ENCODE peak calls at places on chromosomes 12 and 14, in nine cellular contexts. X, J, V, U, S, W, F, M and H are unnamed samples. For H3K4me1, the result is how much of the 10 kb centered on the place peaks cover.

GRCh38 chr14:67232631-67233030 is 8.6 kb upstream of the PALS1 start:
- DNase-seq in S (no peak), V (no peak), J (no peak), W (no peak), M (no peak), U (no peak), F (no peak), X (no peak), H (no peak)

GRCh38 chr12:69066420-69067373 is 133.7 kb upstream of the CPM start:
- DNase-seq in W (no peak), M (peak), S (no peak), V (no peak), J (no peak), F (no peak), X (no peak), U (no peak), H (no peak)

GRCh38 chr12:43586646-43587245 is 34.7 kb upstream of the ADAMTS20 start:
- DNase-seq in V (no peak), S (no peak), W (no peak), J (no peak), X (no peak), M (no peak), U (no peak), F (no peak), H (no peak)

GRCh38 chr12:30882706-30883105 is 43.8 kb upstream of the TSPAN11 start:
- DNase-seq in S (peak), J (no peak), X (peak), M (peak), V (no peak), F (no peak), W (no peak), U (no peak), H (no peak)

GRCh38 chr12:108833355-108833733 is 24.0 kb downstream of the SSH1 start:
- DNase-seq in U (no peak), F (peak), S (peak), V (no peak), X (peak), M (no peak), J (no peak), W (peak), H (no peak)

GRCh38 chr14:23242076-23242475 is 4.3 kb downstream of the RNF212B start:
- DNase-seq in X (no peak), J (no peak), U (no peak), F (no peak), M (no peak), S (no peak), W (no peak), V (no peak), H (no peak)

GRCh38 chr14:78967111-78967809 is 797.1 kb downstream of the NRXN3 start:
- DNase-seq in X (no peak), S (no peak), J (no peak), M (no peak), V (no peak), F (peak), U (no peak), W (no peak), H (no peak)

GRCh38 chr12:120012067-120012621 is 23.1 kb downstream of the BICDL1 start:
- DNase-seq in F (peak), V (no peak), M (peak), J (no peak), X (peak), S (no peak), U (no peak), W (no peak), H (no peak)

GRCh38 chr12:111720457-111720856 is 34.6 kb downstream of the ACAD10 start:
- DNase-seq in F (no peak), V (no peak), U (no peak), X (no peak), S (no peak), M (no peak), J (no peak), W (no peak), H (no peak)

GRCh38 chr14:57189070-57189469 is 79.6 kb downstream of the EXOC5 start:
- DNase-seq in S (peak), U (no peak), W (no peak), M (no peak), V (no peak), J (no peak), X (peak), F (no peak), H (no peak)

GRCh38 chr14:104443391-104444158 is 136.0 kb upstream of the C14orf180 start:
- DNase-seq in W (no peak), M (no peak), V (no peak), X (peak), U (peak), J (no peak), S (no peak), F (no peak), H (no peak)

GRCh38 chr14:75088566-75089373 is 19.3 kb downstream of the ZC2HC1C start:
- DNase-seq in U (peak), J (peak), V (peak), X (peak), S (peak), F (peak), W (no peak), M (peak), H (no peak)

GRCh38 chr14:61147898-61148549 is 133.1 kb downstream of the TMEM30B start:
- DNase-seq in X (no peak), J (no peak), M (no peak), U (no peak), S (no peak), V (no peak), F (peak), W (no peak), H (no peak)

GRCh38 chr12:111276189-111276588 is 92.7 kb downstream of the PHETA1 start:
- DNase-seq in M (no peak), F (no peak), X (no peak), S (no peak), V (no peak), W (no peak), J (no peak), U (no peak), H (no peak)

GRCh38 chr12:88993655-88994054 is 358.6 kb downstream of the DUSP6 start:
- DNase-seq in U (no peak), M (peak), J (no peak), W (no peak), S (peak), X (peak), F (peak), V (no peak), H (no peak)

GRCh38 chr12:6266431-6267006 is 44.0 kb upstream of the PLEKHG6 start:
- DNase-seq in M (no peak), S (no peak), W (no peak), J (peak), U (no peak), F (no peak), X (no peak), V (no peak), H (no peak)

GRCh38 chr12:110185626-110186025 is 61.5 kb downstream of the IFT81 start:
- DNase-seq in W (no peak), J (no peak), M (no peak), U (no peak), V (no peak), X (no peak), F (no peak), S (no peak), H (no peak)

DNA sequence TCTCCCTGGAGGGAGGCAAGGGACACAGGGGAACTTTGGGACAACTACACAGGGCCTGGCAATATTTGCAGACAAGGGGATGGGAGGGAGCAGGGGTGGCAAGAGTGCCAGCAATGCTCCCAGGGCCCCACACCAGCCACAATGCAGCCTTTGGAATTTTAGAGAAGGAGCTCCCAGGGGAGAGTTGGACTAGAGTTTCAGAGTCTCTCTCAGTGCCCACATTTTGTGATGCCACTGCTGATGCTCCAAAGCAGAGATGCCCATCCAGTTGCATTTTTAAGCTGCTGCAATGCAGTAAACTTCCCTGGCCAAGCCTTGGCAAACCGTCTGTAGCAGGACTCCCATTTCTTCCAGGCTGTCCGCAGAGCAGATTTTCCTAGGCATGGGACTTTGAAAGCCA is 98.9 kb downstream of the ZFP36L1 start:
- DNase-seq in M (no peak), V (no peak), F (no peak), W (no peak), X (no peak), J (no peak), S (no peak), U (no peak), H (no peak)
- H3K4me1 ChIP-seq in M (under half), V (under half), F (under half), W (under half), X (under half), J (under half), S (under half), U (under half), H (under half)

GRCh38 chr12:25994252-25994651 is 35.8 kb downstream of the RASSF8 start:
- DNase-seq in X (no peak), W (no peak), U (no peak), F (peak), J (no peak), V (no peak), S (no peak), M (no peak), H (no peak)

GRCh38 chr12:25988505-25988904 is 30.0 kb downstream of the RASSF8 start:
- DNase-seq in M (no peak), X (peak), W (no peak), V (no peak), J (no peak), U (no peak), S (no peak), F (no peak), H (no peak)

GRCh38 chr12:25990495-25990894 is 32.0 kb downstream of the RASSF8 start:
- DNase-seq in J (no peak), S (no peak), U (no peak), F (no peak), X (no peak), W (no peak), V (no peak), M (no peak), H (no peak)

GRCh38 chr12:25994901-25995625 is 36.6 kb downstream of the RASSF8 start:
- DNase-seq in W (no peak), J (no peak), X (peak), M (no peak), S (no peak), F (no peak), V (no peak), U (no peak), H (no peak)

DNA sequence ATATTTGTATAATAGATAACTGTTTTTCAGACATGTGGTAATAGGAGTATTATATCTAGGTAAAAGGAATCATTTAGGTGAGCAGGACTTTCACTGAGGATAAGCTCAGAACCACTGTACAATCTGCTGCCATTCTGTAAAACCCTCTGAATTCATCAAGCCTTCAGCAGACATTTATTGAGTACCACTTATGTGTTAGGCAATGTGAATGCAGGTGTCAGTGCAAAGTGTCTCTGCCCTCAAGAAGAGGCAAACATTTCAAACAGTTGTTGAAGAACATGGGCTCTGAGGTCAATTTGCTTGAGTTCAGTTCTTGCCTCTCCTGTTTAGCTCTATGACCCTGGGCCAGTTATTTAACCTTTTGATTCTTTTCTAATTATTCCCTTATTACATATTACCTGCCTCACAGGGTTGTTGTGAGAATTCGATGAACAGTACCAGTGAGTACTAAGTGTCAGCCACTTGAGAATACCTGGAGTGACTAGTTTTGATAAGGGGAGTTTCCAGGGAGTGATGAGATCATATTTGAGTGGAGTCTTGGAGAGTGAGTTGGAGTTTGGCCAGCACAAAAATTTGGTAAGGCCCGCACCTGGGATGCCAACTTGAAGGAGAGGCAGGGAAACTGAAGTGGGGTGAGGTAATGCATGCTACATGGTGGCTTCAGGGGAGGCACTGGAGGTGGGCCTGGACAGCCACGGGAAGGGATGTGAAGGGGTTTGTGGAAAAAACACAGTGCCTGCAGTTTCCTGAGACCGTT is 33.7 kb downstream of the RASSF8 start:
- DNase-seq in S (no peak), M (no peak), W (no peak), X (no peak), V (no peak), F (peak), J (no peak), U (no peak), H (no peak)
- H3K4me1 ChIP-seq in S (under half), M (under half), W (under half), X (under half), V (half or more), F (under half), J (under half), U (under half), H (under half)

DNA sequence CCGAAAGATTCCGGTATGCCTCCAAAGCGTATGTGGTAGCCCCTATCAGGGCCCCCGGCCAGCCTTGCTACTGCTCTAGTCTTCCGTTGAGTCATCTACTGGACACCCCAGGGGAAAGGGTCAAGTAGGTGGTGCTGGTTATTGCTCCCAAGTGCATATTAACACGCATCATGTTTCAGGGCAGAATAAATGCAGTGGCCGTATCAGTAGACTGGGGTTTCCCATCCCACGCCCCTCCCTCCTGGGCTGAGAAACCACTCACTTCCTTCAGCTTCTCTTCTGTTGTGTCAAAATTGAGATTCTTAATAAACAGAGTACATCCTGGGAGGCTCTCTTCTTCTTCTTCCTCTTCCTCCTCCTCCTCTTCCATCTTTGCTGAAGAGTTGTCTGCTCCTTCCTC is 39.3 kb downstream of the RBM19 start:
- DNase-seq in S (no peak), X (no peak), U (no peak), V (no peak), F (no peak), J (no peak), M (no peak), W (no peak), H (no peak)
- H3K4me1 ChIP-seq in S (under half), X (under half), U (under half), V (under half), F (under half), J (under half), M (under half), W (under half), H (under half)

DNA sequence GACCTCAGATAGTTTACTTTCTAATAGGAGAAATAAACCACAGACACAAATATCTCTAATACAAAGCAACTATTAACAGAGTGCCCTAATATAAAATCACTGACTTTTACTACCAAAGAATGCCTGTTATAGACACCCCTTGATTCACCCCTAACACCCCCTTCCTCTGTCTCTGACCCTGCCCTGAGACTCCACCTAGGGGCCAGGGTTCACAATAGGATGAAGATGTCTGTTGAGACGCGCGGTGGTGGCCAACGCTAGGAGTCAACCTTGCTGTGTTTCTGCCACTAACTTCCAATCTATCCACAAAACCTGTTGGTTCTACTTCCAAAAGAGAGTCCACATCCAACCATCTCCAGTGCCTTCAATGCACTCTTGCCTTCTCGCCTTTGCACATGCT is 10.9 kb upstream of the TC2N start:
- DNase-seq in W (no peak), V (no peak), F (no peak), S (no peak), X (no peak), M (no peak), J (no peak), U (no peak), H (no peak)
- H3K4me1 ChIP-seq in W (under half), V (half or more), F (under half), S (under half), X (under half), M (under half), J (under half), U (half or more), H (under half)

GRCh38 chr12:94815958-94816357 is 165.6 kb upstream of the TMCC3 start:
- DNase-seq in J (no peak), M (peak), X (peak), U (no peak), F (no peak), W (no peak), S (no peak), V (no peak), H (no peak)

GRCh38 chr12:94812345-94812744 is 162.0 kb upstream of the TMCC3 start:
- DNase-seq in X (no peak), W (no peak), V (no peak), M (no peak), U (no peak), J (no peak), F (peak), S (no peak), H (no peak)

GRCh38 chr12:94817695-94818075 is 167.3 kb upstream of the TMCC3 start:
- DNase-seq in W (no peak), X (no peak), J (no peak), F (no peak), S (no peak), M (no peak), U (no peak), V (no peak), H (no peak)

GRCh38 chr12:94813314-94813713 is 163.0 kb upstream of the TMCC3 start:
- DNase-seq in F (no peak), W (no peak), M (peak), S (no peak), J (no peak), U (no peak), X (no peak), V (no peak), H (no peak)

GRCh38 chr12:94815450-94815849 is 165.1 kb upstream of the TMCC3 start:
- DNase-seq in W (no peak), J (no peak), V (no peak), M (no peak), X (no peak), F (no peak), U (no peak), S (no peak), H (no peak)
- H3K4me1 ChIP-seq in W (under half), J (under half), V (under half), M (half or more), X (under half), F (under half), U (under half), S (under half), H (under half)

GRCh38 chr14:68807148-68807600 is 14.3 kb upstream of the ZFP36L1 start:
- DNase-seq in S (no peak), F (peak), V (peak), W (peak), J (peak), M (peak), U (no peak), X (no peak), H (no peak)

GRCh38 chr14:68809524-68809923 is 16.7 kb upstream of the ZFP36L1 start:
- DNase-seq in S (no peak), M (no peak), J (no peak), F (no peak), X (no peak), U (no peak), W (no peak), V (no peak), H (no peak)

GRCh38 chr14:68808696-68809095 is 15.8 kb upstream of the ZFP36L1 start:
- DNase-seq in F (no peak), M (no peak), V (no peak), J (no peak), U (no peak), X (no peak), S (no peak), W (no peak), H (peak)

GRCh38 chr14:68806526-68807147 is 13.8 kb upstream of the ZFP36L1 start:
- DNase-seq in F (no peak), M (peak), V (peak), S (no peak), X (no peak), J (peak), U (no peak), W (no peak), H (peak)

GRCh38 chr14:68807987-68808386 is 15.1 kb upstream of the ZFP36L1 start:
- DNase-seq in X (no peak), U (no peak), S (no peak), W (no peak), M (no peak), J (peak), F (no peak), V (no peak), H (no peak)
- H3K4me1 ChIP-seq in X (under half), U (under half), S (under half), W (under half), M (under half), J (under half), F (under half), V (half or more), H (under half)

GRCh38 chr14:100617715-100618693 is 30.8 kb upstream of the BEGAIN start:
- DNase-seq in S (no peak), X (no peak), M (no peak), F (no peak), V (no peak), W (no peak), U (no peak), J (peak), H (peak)

GRCh38 chr14:100620437-100621100 is 33.4 kb upstream of the BEGAIN start:
- DNase-seq in W (no peak), J (no peak), S (no peak), F (no peak), M (no peak), V (no peak), X (no peak), U (no peak), H (no peak)

GRCh38 chr14:100619382-100620305 is 32.4 kb upstream of the BEGAIN start:
- DNase-seq in S (no peak), X (no peak), V (no peak), F (no peak), J (no peak), M (no peak), W (no peak), U (no peak), H (no peak)

GRCh38 chr14:100616854-100617714 is 29.9 kb upstream of the BEGAIN start:
- DNase-seq in U (no peak), J (no peak), X (no peak), W (no peak), F (no peak), V (no peak), S (no peak), M (no peak), H (peak)

DNA sequence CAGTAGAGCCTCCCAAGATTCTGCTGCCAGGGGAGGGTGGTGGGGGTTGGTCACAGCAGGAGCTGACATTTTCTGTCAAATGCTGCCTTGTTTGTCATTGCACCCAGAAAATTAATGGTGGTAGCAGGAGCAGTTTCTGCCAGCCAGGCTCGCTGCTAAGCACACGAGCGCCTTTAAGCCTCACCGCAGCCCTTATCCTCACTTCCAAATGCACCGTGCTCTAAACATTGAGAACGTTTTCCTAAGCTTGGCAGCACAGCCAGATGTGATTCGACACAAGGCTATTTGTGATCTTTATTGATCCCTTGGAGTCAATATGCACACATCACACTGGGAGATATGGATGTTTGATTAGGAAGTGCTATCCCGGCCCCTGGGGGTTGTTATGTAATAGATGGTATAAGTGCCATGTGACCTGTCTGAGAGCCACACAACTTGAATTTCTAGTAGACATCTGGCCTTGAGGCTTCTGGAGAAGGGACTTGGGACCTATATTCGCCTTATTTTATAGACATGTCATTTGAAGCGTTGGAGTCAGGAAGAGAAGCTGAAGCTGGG is 31.6 kb upstream of the BEGAIN start:
- DNase-seq in V (no peak), J (no peak), F (no peak), U (no peak), W (no peak), X (no peak), M (no peak), S (no peak), H (no peak)
- H3K4me1 ChIP-seq in V (under half), J (under half), F (under half), U (under half), W (under half), X (under half), M (under half), S (under half), H (under half)